ENCODE peak calls at places on chromosomes 4 and X, in eight cellular contexts. K is GM20000, L is colonic mucosa, B is suprapubic skin, F is nephron progenitor cell, C is fibroblast of pulmonary artery, J is mesothelial cell of epicardium, A is neural crest cell. Q is an unnamed sample.

GRCh38 chr4:69092190-69092589 is 4.1 kb upstream of the UGT2B7 start:
- DNase-seq in F (no peak), C (peak), J (no peak), L (no peak), A (no peak), B (no peak), K (no peak), Q (no peak)

GRCh38 chr4:158236304-158237030 is 26.2 kb downstream of the TMEM144 start:
- DNase-seq in K (no peak), L (no peak), F (no peak), C (peak), A (no peak), B (no peak), J (no peak), Q (no peak)

GRCh38 chr4:68592673-68593072 is 16.6 kb upstream of the UGT2B17 start:
- DNase-seq in F (no peak), B (no peak), L (no peak), K (no peak), J (no peak), A (no peak), C (no peak), Q (no peak)

GRCh38 chr4:68907788-68908700 is 43.6 kb downstream of the UGT2A3 start:
- DNase-seq in L (no peak), K (no peak), F (no peak), B (no peak), A (no peak), C (peak), J (no peak), Q (no peak)

GRCh38 chrX:46574337-46574940 is 874 bp downstream of the CHST7 start:
- DNase-seq in A (peak), J (no peak), L (no peak), F (peak), B (peak), C (no peak), K (no peak), Q (no peak)

GRCh38 chr4:26139310-26139924 is 181.4 kb upstream of the RBPJ start:
- DNase-seq in B (no peak), L (no peak), F (no peak), C (no peak), J (no peak), K (no peak), A (no peak), Q (no peak)

GRCh38 chrX:71103110-71103983 is 3.2 kb downstream of the CXorf65 start:
- DNase-seq in F (peak), C (no peak), K (peak), J (no peak), B (no peak), L (peak), A (peak), Q (peak)

GRCh38 chr4:187687701-187688100 is 307.9 kb upstream of the ZFP42 start:
- DNase-seq in L (no peak), A (no peak), C (no peak), K (no peak), F (no peak), B (no peak), J (no peak), Q (no peak)

GRCh38 chr4:6703786-6704185 is 5.9 kb downstream of the MRFAP1L1 start:
- DNase-seq in C (no peak), L (no peak), A (no peak), B (no peak), F (no peak), K (no peak), J (no peak), Q (no peak)

GRCh38 chr4:105343523-105343931 is 130.3 kb downstream of the PPA2 start:
- DNase-seq in J (no peak), F (no peak), C (peak), A (no peak), B (no peak), L (no peak), K (no peak), Q (no peak)

GRCh38 chr4:3475041-3475712 is 12.1 kb downstream of the DOK7 start:
- DNase-seq in A (no peak), B (no peak), F (no peak), K (no peak), L (no peak), C (no peak), J (no peak), Q (no peak)

GRCh38 chr4:3475713-3476260 is 12.7 kb downstream of the DOK7 start:
- DNase-seq in A (no peak), C (no peak), L (no peak), K (no peak), J (no peak), B (no peak), F (no peak), Q (no peak)

GRCh38 chr4:3472411-3473141 is 9.5 kb downstream of the DOK7 start:
- DNase-seq in F (no peak), L (no peak), J (no peak), A (no peak), K (no peak), C (no peak), B (no peak), Q (no peak)

GRCh38 chr4:3473251-3473942 is 10.3 kb downstream of the DOK7 start:
- DNase-seq in J (no peak), L (no peak), B (no peak), A (no peak), C (no peak), F (peak), K (no peak), Q (no peak)

DNA sequence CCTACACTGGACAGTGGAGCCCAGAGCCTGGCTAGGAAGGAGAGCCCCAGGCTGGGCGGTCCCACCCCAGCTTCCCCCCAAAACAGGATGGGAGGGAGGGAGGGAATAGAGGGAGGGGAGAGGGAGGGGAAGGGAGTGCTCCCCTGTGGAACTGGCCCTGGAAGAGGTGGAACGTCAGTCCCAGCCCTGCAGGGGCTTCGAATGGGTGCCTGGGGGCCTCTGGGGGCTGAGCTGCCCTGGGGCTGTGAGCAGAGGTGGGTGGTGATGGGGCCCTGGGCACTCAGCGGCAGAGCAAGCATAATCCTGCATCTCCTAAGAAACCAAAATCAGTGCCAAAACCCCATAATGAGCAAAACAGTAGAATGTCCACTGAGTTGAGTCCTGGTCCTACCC is 10.8 kb downstream of the DOK7 start:
- DNase-seq in L (no peak), K (no peak), J (no peak), C (no peak), B (no peak), F (no peak), A (no peak), Q (no peak)
- TF ChIP-seq CTCF in L (no peak), K (no peak), J (no peak), C (no peak), B (no peak), F (no peak), A (no peak), Q (no peak)

GRCh38 chr4:176064539-176064938 is 1.1 kb upstream of the WDR17 start:
- DNase-seq in B (no peak), J (no peak), C (no peak), K (no peak), A (no peak), L (no peak), F (no peak), Q (no peak)
- TF ChIP-seq CTCF in B (no peak), J (no peak), C (no peak), K (no peak), A (no peak), L (no peak), F (no peak), Q (no peak)

DNA sequence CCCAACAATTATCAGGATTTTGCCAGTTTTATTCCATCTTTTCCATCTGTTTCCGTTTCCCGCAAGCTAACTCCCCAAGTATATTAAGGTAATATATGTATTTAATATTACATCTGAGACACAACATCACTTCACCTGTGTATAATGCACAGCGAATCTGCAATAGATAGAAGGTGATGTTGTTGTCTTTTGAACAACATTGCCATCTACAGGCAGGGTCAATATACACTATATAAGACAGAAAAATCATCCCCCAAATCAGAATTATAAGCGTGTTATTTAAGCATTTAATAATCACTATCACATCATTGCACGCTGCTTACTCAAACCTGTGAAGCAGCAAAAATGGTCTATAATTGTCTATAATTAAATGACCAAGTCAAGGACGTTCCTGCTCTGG is 1115.5 kb downstream of the NLGN4X start:
- DNase-seq in F (no peak), B (no peak), L (no peak), C (peak), K (peak), A (no peak), J (no peak), Q (peak)
- TF ChIP-seq CTCF in F (peak), B (no peak), L (no peak), C (no peak), K (no peak), A (peak), J (peak), Q (no peak)

GRCh38 chrX:100895365-100896075 is 21.4 kb upstream of the NOX1 start:
- DNase-seq in J (no peak), C (peak), F (peak), K (peak), B (no peak), L (no peak), A (no peak), Q (peak)
- TF ChIP-seq CTCF in J (no peak), C (peak), F (peak), K (peak), B (peak), L (peak), A (peak), Q (peak)

GRCh38 chr4:76420311-76420710 is 630 bp downstream of the CCDC158 start:
- DNase-seq in A (no peak), C (no peak), L (no peak), B (no peak), K (no peak), J (no peak), F (no peak), Q (no peak)

GRCh38 chr4:76430519-76431388 is 4.3 kb upstream of the SHROOM3 start:
- DNase-seq in C (peak), A (peak), L (peak), B (no peak), F (peak), K (peak), J (no peak), Q (peak)

GRCh38 chr4:76420901-76421581 is at the start of gene CCDC158:
- DNase-seq in J (no peak), C (no peak), F (no peak), B (no peak), K (peak), L (peak), A (no peak), Q (no peak)

GRCh38 chr4:76429636-76430035 is 5.4 kb upstream of the SHROOM3 start:
- DNase-seq in K (no peak), C (no peak), B (no peak), L (no peak), F (no peak), J (no peak), A (no peak), Q (no peak)

GRCh38 chr4:76426272-76426671 is 5.3 kb upstream of the CCDC158 start:
- DNase-seq in A (no peak), L (no peak), C (no peak), K (no peak), J (no peak), F (no peak), B (no peak), Q (no peak)
- TF ChIP-seq CTCF in A (peak), L (no peak), C (peak), K (no peak), J (no peak), F (no peak), B (no peak), Q (no peak)

GRCh38 chr4:120771907-120772306 is 150.6 kb downstream of the PRDM5 start:
- DNase-seq in J (no peak), A (no peak), B (no peak), F (no peak), L (no peak), K (no peak), C (no peak), Q (no peak)
- TF ChIP-seq CTCF in J (no peak), A (no peak), B (no peak), F (no peak), L (no peak), K (no peak), C (no peak), Q (peak)

GRCh38 chr4:149830823-149831222 is 15.2 kb upstream of the IQCM start:
- DNase-seq in L (no peak), C (no peak), F (no peak), A (no peak), K (no peak), B (no peak), J (no peak), Q (no peak)
- TF ChIP-seq CTCF in L (no peak), C (no peak), F (no peak), A (no peak), K (no peak), B (no peak), J (no peak), Q (no peak)

DNA sequence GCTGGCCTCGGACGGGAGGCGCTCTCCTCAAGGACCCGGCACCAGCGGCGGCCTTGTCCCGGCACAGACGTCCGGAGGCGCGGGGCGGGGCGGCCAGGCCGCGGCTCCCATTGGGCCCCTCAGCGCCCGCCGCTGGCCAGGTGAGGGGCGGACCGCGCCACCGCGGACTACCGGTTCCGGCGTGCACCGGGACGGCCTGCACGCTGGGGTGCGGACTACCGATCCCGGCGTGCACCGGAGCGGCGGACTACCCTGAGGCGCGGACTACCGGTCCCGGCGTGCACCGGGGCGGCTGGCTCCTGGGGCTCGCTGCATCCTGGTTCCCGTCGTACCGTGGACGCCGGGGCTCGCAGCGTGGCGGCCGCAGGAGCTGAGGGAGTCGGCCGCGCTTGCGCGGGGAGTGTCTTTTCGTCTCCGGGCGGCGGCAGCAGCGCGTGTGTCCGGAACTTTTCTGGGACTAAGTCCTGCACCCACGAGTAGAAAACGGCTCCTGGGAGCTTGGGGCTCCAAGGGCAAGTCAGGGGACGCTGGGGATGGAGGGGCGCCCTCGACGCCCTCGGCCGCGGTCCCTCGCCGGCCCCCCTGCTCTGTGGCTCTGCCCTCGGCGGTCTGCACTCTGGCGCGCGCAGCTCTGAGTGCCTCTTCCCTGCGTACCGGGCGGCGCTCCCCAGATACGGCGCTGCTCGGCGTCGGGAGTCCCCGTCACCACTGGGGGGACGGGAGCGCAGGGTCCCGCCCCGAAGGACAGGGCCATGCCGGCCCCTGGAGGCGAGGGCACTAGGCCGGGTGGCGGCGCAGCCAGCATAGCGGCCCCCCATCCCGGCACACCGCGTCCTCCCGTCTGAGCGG is at the start of gene LETM1:
- DNase-seq in J (peak), L (peak), A (peak), C (peak), F (peak), K (peak), B (peak), Q (peak)
- TF ChIP-seq CTCF in J (no peak), L (no peak), A (peak), C (no peak), F (no peak), K (no peak), B (no peak), Q (peak)

Q was measured in GM10248.